ENCODE peak calls at places on chromosomes 4 and X, in seven cellular contexts. One of them, this sample, is unnamed.

GRCh38 chr4:681736-682451 is 7.1 kb downstream of the SLC49A3 start:
- DNase-seq in spleen: peak; percentile 84
- DNase-seq in A549: no peak
- DNase-seq in K562: peak; percentile 94
- DNase-seq in uterus: no peak
- DNase-seq in breast epithelium: no peak
- DNase-seq in esophagus squamous epithelium: no peak
- DNase-seq in this sample: peak; percentile 77

GRCh38 chr4:8737075-8737474 is 134.6 kb downstream of the HMX1 start:
- DNase-seq in spleen: no peak
- DNase-seq in A549: no peak
- DNase-seq in K562: no peak
- DNase-seq in uterus: no peak
- DNase-seq in breast epithelium: peak; percentile 20
- DNase-seq in esophagus squamous epithelium: no peak
- DNase-seq in this sample: peak; percentile 56

GRCh38 chr4:73801692-73802091 is 34.8 kb upstream of the CXCL6 start:
- DNase-seq in spleen: no peak
- DNase-seq in A549: no peak
- DNase-seq in K562: no peak
- DNase-seq in uterus: no peak
- DNase-seq in breast epithelium: no peak
- DNase-seq in esophagus squamous epithelium: no peak
- DNase-seq in this sample: no peak

GRCh38 chrX:106897259-106897658 is 5.9 kb downstream of the RIPPLY1 start:
- DNase-seq in spleen: no peak
- DNase-seq in A549: peak; percentile 18
- DNase-seq in K562: no peak
- DNase-seq in uterus: no peak
- DNase-seq in breast epithelium: no peak
- DNase-seq in esophagus squamous epithelium: no peak
- DNase-seq in this sample: no peak

GRCh38 chr4:49032440-49033161 is 46.5 kb downstream of the CWH43 start:
- DNase-seq in spleen: no peak
- DNase-seq in A549: peak; percentile 6
- DNase-seq in K562: peak; percentile 44
- DNase-seq in uterus: no peak
- DNase-seq in breast epithelium: no peak
- DNase-seq in esophagus squamous epithelium: no peak
- DNase-seq in this sample: no peak

GRCh38 chr4:3491681-3492405 is 28.7 kb downstream of the DOK7 start:
- DNase-seq in spleen: no peak
- DNase-seq in A549: no peak
- DNase-seq in K562: no peak
- DNase-seq in uterus: no peak
- DNase-seq in breast epithelium: no peak
- DNase-seq in esophagus squamous epithelium: no peak
- DNase-seq in this sample: no peak

GRCh38 chrX:53316860-53317237 is 35.5 kb upstream of the IQSEC2 start:
- DNase-seq in spleen: no peak
- DNase-seq in A549: no peak
- DNase-seq in K562: no peak
- DNase-seq in uterus: no peak
- DNase-seq in breast epithelium: no peak
- DNase-seq in esophagus squamous epithelium: no peak
- DNase-seq in this sample: no peak

GRCh38 chrX:130975947-130976346 is 72.9 kb upstream of the ENOX2 start:
- DNase-seq in spleen: no peak
- DNase-seq in A549: peak; percentile 25
- DNase-seq in K562: peak; percentile 48
- DNase-seq in uterus: no peak
- DNase-seq in breast epithelium: no peak
- DNase-seq in esophagus squamous epithelium: no peak
- DNase-seq in this sample: no peak

GRCh38 chrX:37060999-37061398 is 52.8 kb downstream of the FAM47C start:
- DNase-seq in spleen: no peak
- DNase-seq in A549: no peak
- DNase-seq in K562: peak; percentile 5
- DNase-seq in uterus: no peak
- DNase-seq in breast epithelium: no peak
- DNase-seq in esophagus squamous epithelium: no peak
- DNase-seq in this sample: no peak

GRCh38 chr4:38621004-38621684 is 42.9 kb upstream of the KLF3 start:
- DNase-seq in spleen: no peak
- DNase-seq in A549: peak; percentile 20
- DNase-seq in K562: peak; percentile 71
- DNase-seq in uterus: no peak
- DNase-seq in breast epithelium: no peak
- DNase-seq in esophagus squamous epithelium: no peak
- DNase-seq in this sample: no peak

GRCh38 chr4:2882341-2882740 is 38.7 kb downstream of the ADD1 start:
- DNase-seq in spleen: no peak
- DNase-seq in A549: no peak
- DNase-seq in K562: no peak
- DNase-seq in uterus: no peak
- DNase-seq in breast epithelium: no peak
- DNase-seq in esophagus squamous epithelium: no peak
- DNase-seq in this sample: no peak

GRCh38 chrX:43526206-43526605 is 129.9 kb upstream of the MAOA start:
- DNase-seq in spleen: no peak
- DNase-seq in A549: no peak
- DNase-seq in K562: no peak
- DNase-seq in uterus: no peak
- DNase-seq in breast epithelium: no peak
- DNase-seq in esophagus squamous epithelium: no peak
- DNase-seq in this sample: no peak

GRCh38 chr4:6574747-6575502 is at the start of gene MAN2B2:
- DNase-seq in spleen: peak; percentile 96
- DNase-seq in A549: peak; percentile 78
- DNase-seq in K562: peak; percentile 98
- DNase-seq in uterus: peak; percentile 91
- DNase-seq in breast epithelium: peak; percentile 88
- DNase-seq in esophagus squamous epithelium: peak; percentile 44
- DNase-seq in this sample: peak; percentile 93

GRCh38 chr4:26130173-26130572 is 190.6 kb upstream of the RBPJ start:
- DNase-seq in spleen: no peak
- DNase-seq in A549: no peak
- DNase-seq in K562: no peak
- DNase-seq in uterus: no peak
- DNase-seq in breast epithelium: no peak
- DNase-seq in esophagus squamous epithelium: no peak
- DNase-seq in this sample: no peak

GRCh38 chrX:107741318-107741813 is 34.2 kb downstream of the TSC22D3 start:
- DNase-seq in spleen: peak; percentile 81
- DNase-seq in A549: no peak
- DNase-seq in K562: no peak
- DNase-seq in uterus: no peak
- DNase-seq in breast epithelium: no peak
- DNase-seq in esophagus squamous epithelium: no peak
- DNase-seq in this sample: no peak

GRCh38 chrX:68835468-68835867 is 6.6 kb downstream of the EFNB1 start:
- DNase-seq in spleen: no peak
- DNase-seq in A549: no peak
- DNase-seq in K562: no peak
- DNase-seq in uterus: no peak
- DNase-seq in breast epithelium: no peak
- DNase-seq in esophagus squamous epithelium: no peak
- DNase-seq in this sample: peak; percentile 17

GRCh38 chrX:131802836-131803626 is 220.1 kb upstream of the STK26 start:
- DNase-seq in spleen: peak; percentile 89
- DNase-seq in A549: peak; percentile 49
- DNase-seq in K562: peak; percentile 27
- DNase-seq in uterus: peak; percentile 76
- DNase-seq in breast epithelium: no peak
- DNase-seq in esophagus squamous epithelium: peak; percentile 18
- DNase-seq in this sample: peak; percentile 88

GRCh38 chrX:139052461-139052860 is 340.9 kb upstream of the FGF13 start:
- DNase-seq in spleen: no peak
- DNase-seq in A549: no peak
- DNase-seq in K562: no peak
- DNase-seq in uterus: no peak
- DNase-seq in breast epithelium: no peak
- DNase-seq in esophagus squamous epithelium: no peak
- DNase-seq in this sample: no peak

GRCh38 chr4:71188197-71188625 is 150.6 kb upstream of the SLC4A4 start:
- DNase-seq in spleen: no peak
- DNase-seq in A549: no peak
- DNase-seq in K562: no peak
- DNase-seq in uterus: no peak
- DNase-seq in breast epithelium: no peak
- DNase-seq in esophagus squamous epithelium: no peak
- DNase-seq in this sample: no peak

DNA sequence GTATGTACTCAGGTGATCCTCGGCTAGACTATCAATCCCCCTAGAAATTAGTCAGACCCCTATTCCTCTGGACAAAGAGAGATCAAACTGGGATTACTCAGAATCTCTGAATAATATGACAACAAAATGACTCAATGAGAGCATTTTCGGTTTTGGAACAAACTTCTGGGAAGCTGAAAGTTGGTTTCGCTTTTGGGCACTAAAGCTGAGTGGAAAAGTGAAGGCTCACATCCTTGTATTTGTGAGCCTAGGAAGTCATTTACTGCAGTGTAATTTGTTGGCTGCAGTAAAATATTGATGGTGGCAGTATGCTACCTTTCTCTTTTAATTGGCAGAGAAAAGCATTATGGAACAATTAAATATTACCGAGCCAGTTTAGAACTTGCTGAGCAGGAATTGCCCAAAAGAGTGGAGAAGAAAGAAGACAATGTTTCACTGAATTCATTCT is 69.4 kb downstream of the AGTR2 start:
- DNase-seq in spleen: no peak
- DNase-seq in A549: no peak
- DNase-seq in K562: no peak
- DNase-seq in uterus: no peak
- DNase-seq in breast epithelium: no peak
- DNase-seq in esophagus squamous epithelium: no peak
- DNase-seq in this sample: no peak
- H3K4me3 ChIP-seq in spleen: no peak overlapping the region
- H3K4me3 ChIP-seq in A549: no peak overlapping the region
- H3K4me3 ChIP-seq in K562: no peak overlapping the region
- H3K4me3 ChIP-seq in uterus: no peak overlapping the region
- H3K4me3 ChIP-seq in breast epithelium: peak overlapping the region; percentile 29
- H3K4me3 ChIP-seq in esophagus squamous epithelium: peak overlapping the region; percentile 39
- H3K4me3 ChIP-seq in this sample: no peak overlapping the region

GRCh38 chr4:98686046-98686385 is 27.6 kb upstream of the TSPAN5 start:
- DNase-seq in spleen: no peak
- DNase-seq in A549: no peak
- DNase-seq in K562: no peak
- DNase-seq in uterus: no peak
- DNase-seq in breast epithelium: no peak
- DNase-seq in esophagus squamous epithelium: no peak
- DNase-seq in this sample: no peak

GRCh38 chr4:98687876-98688275 is 29.5 kb upstream of the TSPAN5 start:
- DNase-seq in spleen: no peak
- DNase-seq in A549: no peak
- DNase-seq in K562: no peak
- DNase-seq in uterus: no peak
- DNase-seq in breast epithelium: no peak
- DNase-seq in esophagus squamous epithelium: no peak
- DNase-seq in this sample: no peak

GRCh38 chr4:98689507-98690174 is 31.2 kb upstream of the TSPAN5 start:
- DNase-seq in spleen: no peak
- DNase-seq in A549: no peak
- DNase-seq in K562: no peak
- DNase-seq in uterus: no peak
- DNase-seq in breast epithelium: no peak
- DNase-seq in esophagus squamous epithelium: no peak
- DNase-seq in this sample: no peak

GRCh38 chr4:98686847-98687246 is 28.4 kb upstream of the TSPAN5 start:
- DNase-seq in spleen: no peak
- DNase-seq in A549: no peak
- DNase-seq in K562: peak; percentile 78
- DNase-seq in uterus: no peak
- DNase-seq in breast epithelium: no peak
- DNase-seq in esophagus squamous epithelium: no peak
- DNase-seq in this sample: no peak

GRCh38 chr4:98688416-98689290 is 30.2 kb upstream of the TSPAN5 start:
- DNase-seq in spleen: no peak
- DNase-seq in A549: peak; percentile 5
- DNase-seq in K562: peak; percentile 44
- DNase-seq in uterus: no peak
- DNase-seq in breast epithelium: no peak
- DNase-seq in esophagus squamous epithelium: no peak
- DNase-seq in this sample: no peak
- H3K27ac ChIP-seq in spleen: peak overlapping the region; percentile 33
- H3K27ac ChIP-seq in A549: no peak overlapping the region
- H3K27ac ChIP-seq in K562: no peak overlapping the region
- H3K27ac ChIP-seq in uterus: no peak overlapping the region
- H3K27ac ChIP-seq in breast epithelium: no peak overlapping the region
- H3K27ac ChIP-seq in esophagus squamous epithelium: no peak overlapping the region
- H3K27ac ChIP-seq in this sample: no peak overlapping the region

DNA sequence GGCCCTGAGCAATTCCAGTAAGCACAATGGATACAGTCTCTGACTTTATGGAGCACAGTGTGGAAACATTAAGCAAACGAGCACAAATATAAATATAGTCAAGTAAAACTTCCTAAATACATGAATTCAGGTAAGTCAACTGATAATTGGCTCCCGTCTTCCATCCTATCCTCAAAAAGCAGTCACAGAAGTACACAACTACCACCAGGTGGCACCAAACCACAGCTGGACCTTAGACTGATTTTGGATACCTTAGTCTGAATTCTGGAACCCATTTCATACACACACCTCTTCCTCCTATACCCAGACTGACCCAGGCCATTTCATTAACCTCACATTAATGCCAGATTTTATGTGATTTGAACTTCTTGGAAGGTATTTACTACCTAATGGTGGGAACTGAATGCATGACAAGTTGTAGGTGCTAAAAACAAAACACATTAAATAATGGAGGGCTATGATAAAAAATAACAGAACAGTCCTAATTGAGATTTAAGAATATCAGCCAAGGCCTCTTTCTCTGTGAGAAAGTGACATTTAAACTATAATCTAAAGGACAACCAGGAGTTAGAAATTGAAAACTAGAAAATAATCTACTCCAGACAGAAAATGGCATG is 77.5 kb downstream of the ELF2 start:
- DNase-seq in spleen: no peak
- DNase-seq in A549: peak; percentile 47
- DNase-seq in K562: peak; percentile 70
- DNase-seq in uterus: peak; percentile 60
- DNase-seq in breast epithelium: peak; percentile 62
- DNase-seq in esophagus squamous epithelium: peak; percentile 2
- DNase-seq in this sample: peak; percentile 82
- TF ChIP-seq POLR2A in spleen: no peak
- TF ChIP-seq POLR2A in A549: no peak
- TF ChIP-seq POLR2A in K562: no peak
- TF ChIP-seq POLR2A in uterus: no peak
- TF ChIP-seq POLR2A in breast epithelium: no peak
- TF ChIP-seq POLR2A in esophagus squamous epithelium: no peak
- TF ChIP-seq POLR2A in this sample: no peak

DNA sequence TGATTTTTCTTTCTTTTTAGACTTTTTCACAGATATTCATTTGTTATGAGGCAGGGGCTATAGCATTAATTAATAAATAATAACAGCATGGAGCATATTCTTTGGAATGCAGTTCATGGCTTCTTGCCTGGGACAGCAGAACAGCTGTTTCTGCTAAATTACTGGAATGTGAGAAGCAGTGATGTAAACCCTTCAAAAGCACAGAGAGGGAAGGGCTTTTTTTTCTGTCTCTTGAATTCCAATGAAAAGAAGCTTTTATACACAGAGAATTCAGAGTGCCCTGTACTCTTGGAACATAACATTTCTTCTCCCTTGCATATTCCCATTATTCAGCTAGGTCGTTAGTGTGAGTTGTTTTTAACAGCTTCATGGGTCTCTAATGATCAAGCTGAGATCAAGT is 28.5 kb upstream of the ANK2 start:
- DNase-seq in spleen: no peak
- DNase-seq in A549: no peak
- DNase-seq in K562: no peak
- DNase-seq in uterus: no peak
- DNase-seq in breast epithelium: no peak
- DNase-seq in esophagus squamous epithelium: no peak
- DNase-seq in this sample: no peak
- H3K4me3 ChIP-seq in spleen: no peak overlapping the region
- H3K4me3 ChIP-seq in A549: no peak overlapping the region
- H3K4me3 ChIP-seq in K562: no peak overlapping the region
- H3K4me3 ChIP-seq in uterus: no peak overlapping the region
- H3K4me3 ChIP-seq in breast epithelium: no peak overlapping the region
- H3K4me3 ChIP-seq in esophagus squamous epithelium: no peak overlapping the region
- H3K4me3 ChIP-seq in this sample: no peak overlapping the region

This sample was measured in sigmoid colon.